ENCODE peak calls at places on chromosomes 1 and 21, in five cellular contexts. O, X, D, R and G are unnamed samples.

GRCh38 chr1:162676767-162677166 is 44.5 kb downstream of the DDR2 start:
- DNase-seq in O (peak), X (no peak), D (no peak), R (no peak), G (no peak)

GRCh38 chr1:230426246-230427101 is at the start of gene PGBD5:
- DNase-seq in O (peak), X (peak), D (peak), R (peak), G (peak)

GRCh38 chr1:157993179-157994080 is at the start of gene KIRREL1:
- DNase-seq in O (peak), X (no peak), D (no peak), R (peak), G (peak)

GRCh38 chr1:197093226-197093887 is 26.3 kb upstream of the F13B start:
- DNase-seq in O (no peak), X (no peak), D (no peak), R (no peak), G (no peak)

GRCh38 chr1:198604973-198605372 is 33.9 kb upstream of the PTPRC start:
- DNase-seq in O (no peak), X (no peak), D (no peak), R (no peak), G (no peak)

GRCh38 chr21:45309069-45309521 is 21.4 kb upstream of the POFUT2 start:
- DNase-seq in O (peak), X (peak), D (no peak), R (peak), G (peak)

GRCh38 chr1:243477676-243478075 is 221.8 kb downstream of the SDCCAG8 start:
- DNase-seq in O (no peak), X (no peak), D (no peak), R (no peak), G (no peak)

GRCh38 chr1:36268981-36269380 is 37.2 kb upstream of the SH3D21 start:
- DNase-seq in O (no peak), X (no peak), D (no peak), R (no peak), G (no peak)

GRCh38 chr1:161182214-161182613 is 4.9 kb upstream of the B4GALT3 start:
- DNase-seq in O (peak), X (peak), D (no peak), R (peak), G (no peak)

GRCh38 chr21:16589499-16589898 is 859.7 kb downstream of the USP25 start:
- DNase-seq in O (no peak), X (no peak), D (no peak), R (no peak), G (no peak)

GRCh38 chr1:117842408-117843170 is 86.8 kb downstream of the GDAP2 start:
- DNase-seq in O (no peak), X (no peak), D (no peak), R (peak), G (no peak)

GRCh38 chr1:21182181-21182711 is 5.5 kb upstream of the EIF4G3 start:
- DNase-seq in O (no peak), X (no peak), D (no peak), R (no peak), G (no peak)

GRCh38 chr1:31065310-31066217 is at the start of gene PUM1:
- DNase-seq in O (peak), X (peak), D (peak), R (peak), G (peak)

GRCh38 chr1:240342251-240342625 is 250.6 kb downstream of the FMN2 start:
- DNase-seq in O (no peak), X (no peak), D (no peak), R (no peak), G (no peak)

GRCh38 chr1:170805957-170806662 is 129.2 kb upstream of the MROH9 start:
- DNase-seq in O (peak), X (no peak), D (no peak), R (no peak), G (no peak)

GRCh38 chr1:36453600-36454388 is 3.5 kb upstream of the OSCP1 start:
- DNase-seq in O (no peak), X (no peak), D (no peak), R (no peak), G (no peak)

GRCh38 chr1:150513275-150513885 is 2.2 kb upstream of the FALEC start:
- DNase-seq in O (no peak), X (no peak), D (no peak), R (no peak), G (no peak)

GRCh38 chr21:41832230-41833137 is 46.7 kb downstream of the PRDM15 start:
- DNase-seq in O (no peak), X (no peak), D (no peak), R (no peak), G (no peak)

GRCh38 chr1:82542766-82543165 is 742.0 kb downstream of the ADGRL2 start:
- DNase-seq in O (no peak), X (no peak), D (no peak), R (no peak), G (no peak)

GRCh38 chr1:157496121-157496526 is 56.2 kb downstream of the FCRL5 start:
- DNase-seq in O (no peak), X (peak), D (no peak), R (peak), G (peak)

GRCh38 chr21:45018131-45019075 is 56.0 kb upstream of the ADARB1 start:
- DNase-seq in O (peak), X (no peak), D (no peak), R (no peak), G (no peak)

GRCh38 chr1:185681034-185681633 is 53.1 kb upstream of the HMCN1 start:
- DNase-seq in O (no peak), X (peak), D (no peak), R (peak), G (peak)

GRCh38 chr1:41730806-41731205 is 187.9 kb downstream of the HIVEP3 start:
- DNase-seq in O (no peak), X (no peak), D (no peak), R (no peak), G (no peak)